ENCODE peak calls at places on chromosomes 6 and 20, in four cellular contexts. One of them, this sample, is unnamed.

GRCh38 chr6:227074-227782 is 65.1 kb upstream of the DUSP22 start:
- DNase-seq in fibroblast of the aortic adventitia: peak; percentile 40
- DNase-seq in Panc1: no peak
- DNase-seq in transverse colon: peak; percentile 29
- DNase-seq in this sample: no peak

GRCh38 chr20:10221022-10221421 is 2.4 kb downstream of the SNAP25 start:
- DNase-seq in fibroblast of the aortic adventitia: no peak
- DNase-seq in Panc1: no peak
- DNase-seq in transverse colon: no peak
- DNase-seq in this sample: no peak

GRCh38 chr6:33609019-33609418 is 12.1 kb upstream of the ITPR3 start:
- DNase-seq in fibroblast of the aortic adventitia: no peak
- DNase-seq in Panc1: no peak
- DNase-seq in transverse colon: no peak
- DNase-seq in this sample: no peak

GRCh38 chr6:105484238-105485161 is 81.6 kb upstream of the PREP start:
- DNase-seq in fibroblast of the aortic adventitia: peak; percentile 73
- DNase-seq in Panc1: peak; percentile 55
- DNase-seq in transverse colon: no peak
- DNase-seq in this sample: peak; percentile 65

GRCh38 chr6:129131282-129131681 is 248.3 kb downstream of the LAMA2 start:
- DNase-seq in fibroblast of the aortic adventitia: peak; percentile 16
- DNase-seq in Panc1: no peak
- DNase-seq in transverse colon: no peak
- DNase-seq in this sample: no peak

GRCh38 chr6:16129623-16130243 is 847 bp downstream of the MYLIP start:
- DNase-seq in fibroblast of the aortic adventitia: peak; percentile 36
- DNase-seq in Panc1: no peak
- DNase-seq in transverse colon: peak; percentile 41
- DNase-seq in this sample: peak; percentile 48

GRCh38 chr6:113857565-113858066 is 471 bp downstream of the MARCKS start:
- DNase-seq in fibroblast of the aortic adventitia: no peak
- DNase-seq in Panc1: no peak
- DNase-seq in transverse colon: peak; percentile 29
- DNase-seq in this sample: no peak

GRCh38 chr6:79821859-79822258 is 125.5 kb downstream of the ELOVL4 start:
- DNase-seq in fibroblast of the aortic adventitia: no peak
- DNase-seq in Panc1: no peak
- DNase-seq in transverse colon: no peak
- DNase-seq in this sample: no peak

GRCh38 chr6:122400121-122400450 is 634 bp downstream of the HSF2 start:
- DNase-seq in fibroblast of the aortic adventitia: peak; percentile 8
- DNase-seq in Panc1: no peak
- DNase-seq in transverse colon: no peak
- DNase-seq in this sample: peak; percentile 50

GRCh38 chr20:38184098-38184497 is 19.0 kb upstream of the TGM2 start:
- DNase-seq in fibroblast of the aortic adventitia: no peak
- DNase-seq in Panc1: no peak
- DNase-seq in transverse colon: no peak
- DNase-seq in this sample: no peak

GRCh38 chr6:164109770-164110140 is 695.2 kb downstream of the QKI start:
- DNase-seq in fibroblast of the aortic adventitia: no peak
- DNase-seq in Panc1: no peak
- DNase-seq in transverse colon: no peak
- DNase-seq in this sample: no peak

GRCh38 chr20:62156592-62157386 is 13.2 kb downstream of the SS18L1 start:
- DNase-seq in fibroblast of the aortic adventitia: peak; percentile 39
- DNase-seq in Panc1: no peak
- DNase-seq in transverse colon: peak; percentile 63
- DNase-seq in this sample: peak; percentile 71

GRCh38 chr6:127475823-127476176 is 16.6 kb upstream of the KIAA0408 start:
- DNase-seq in fibroblast of the aortic adventitia: no peak
- DNase-seq in Panc1: no peak
- DNase-seq in transverse colon: no peak
- DNase-seq in this sample: no peak

GRCh38 chr20:62368629-62369507 is 1.8 kb upstream of the LAMA5 start:
- DNase-seq in fibroblast of the aortic adventitia: peak; percentile 36
- DNase-seq in Panc1: no peak
- DNase-seq in transverse colon: peak; percentile 59
- DNase-seq in this sample: peak; percentile 87

GRCh38 chr6:73516712-73517489 is 3.9 kb downstream of the EEF1A1 start:
- DNase-seq in fibroblast of the aortic adventitia: peak; percentile 49
- DNase-seq in Panc1: no peak
- DNase-seq in transverse colon: no peak
- DNase-seq in this sample: no peak

GRCh38 chr20:16111853-16112412 is 461.3 kb downstream of the KIF16B start:
- DNase-seq in fibroblast of the aortic adventitia: no peak
- DNase-seq in Panc1: no peak
- DNase-seq in transverse colon: no peak
- DNase-seq in this sample: no peak

GRCh38 chr20:21090738-21091120 is 15.4 kb downstream of the LINC00237 start:
- DNase-seq in fibroblast of the aortic adventitia: no peak
- DNase-seq in Panc1: no peak
- DNase-seq in transverse colon: no peak
- DNase-seq in this sample: no peak

GRCh38 chr20:33753763-33754162 is 22.0 kb downstream of the ZNF341 start:
- DNase-seq in fibroblast of the aortic adventitia: no peak
- DNase-seq in Panc1: no peak
- DNase-seq in transverse colon: no peak
- DNase-seq in this sample: no peak

GRCh38 chr6:16731503-16732018 is 29.7 kb downstream of the ATXN1 start:
- DNase-seq in fibroblast of the aortic adventitia: no peak
- DNase-seq in Panc1: no peak
- DNase-seq in transverse colon: no peak
- DNase-seq in this sample: no peak

GRCh38 chr20:62354031-62354808 is 12.9 kb downstream of the LAMA5 start:
- DNase-seq in fibroblast of the aortic adventitia: no peak
- DNase-seq in Panc1: no peak
- DNase-seq in transverse colon: no peak
- DNase-seq in this sample: no peak

GRCh38 chr20:15619816-15620215 is 953.4 kb downstream of the KIF16B start:
- DNase-seq in fibroblast of the aortic adventitia: no peak
- DNase-seq in Panc1: no peak
- DNase-seq in transverse colon: no peak
- DNase-seq in this sample: no peak

GRCh38 chr20:19008497-19008896 is 194.9 kb downstream of the SCP2D1 start:
- DNase-seq in fibroblast of the aortic adventitia: no peak
- DNase-seq in Panc1: no peak
- DNase-seq in transverse colon: no peak
- DNase-seq in this sample: no peak

GRCh38 chr20:1907586-1907985 is 12.4 kb downstream of the SIRPA start:
- DNase-seq in fibroblast of the aortic adventitia: peak; percentile 29
- DNase-seq in Panc1: no peak
- DNase-seq in transverse colon: no peak
- DNase-seq in this sample: peak; percentile 34

GRCh38 chr6:2971420-2972218 is at the start of gene SERPINB6:
- DNase-seq in fibroblast of the aortic adventitia: peak; percentile 90
- DNase-seq in Panc1: no peak
- DNase-seq in transverse colon: peak; percentile 88
- DNase-seq in this sample: peak; percentile 76

GRCh38 chr6:77015350-77015749 is 447.9 kb downstream of the HTR1B start:
- DNase-seq in fibroblast of the aortic adventitia: peak; percentile 44
- DNase-seq in Panc1: no peak
- DNase-seq in transverse colon: no peak
- DNase-seq in this sample: peak; percentile 42

GRCh38 chr6:51934098-51934497 is 153.3 kb downstream of the PKHD1 start:
- DNase-seq in fibroblast of the aortic adventitia: no peak
- DNase-seq in Panc1: no peak
- DNase-seq in transverse colon: no peak
- DNase-seq in this sample: no peak

GRCh38 chr6:41028618-41029486 is 10.2 kb downstream of the UNC5CL start:
- DNase-seq in fibroblast of the aortic adventitia: no peak
- DNase-seq in Panc1: no peak
- DNase-seq in transverse colon: no peak
- DNase-seq in this sample: no peak

GRCh38 chr6:87944541-87944954 is 103.1 kb upstream of the SPACA1 start:
- DNase-seq in fibroblast of the aortic adventitia: peak; percentile 66
- DNase-seq in Panc1: peak; percentile 32
- DNase-seq in transverse colon: peak; percentile 22
- DNase-seq in this sample: peak; percentile 28

GRCh38 chr6:12602951-12603710 is 113.4 kb upstream of the PHACTR1 start:
- DNase-seq in fibroblast of the aortic adventitia: peak; percentile 95
- DNase-seq in Panc1: peak; percentile 45
- DNase-seq in transverse colon: peak; percentile 19
- DNase-seq in this sample: peak; percentile 80

GRCh38 chr6:158498362-158498761 is 61.5 kb upstream of the TMEM181 start:
- DNase-seq in fibroblast of the aortic adventitia: no peak
- DNase-seq in Panc1: no peak
- DNase-seq in transverse colon: no peak
- DNase-seq in this sample: no peak

GRCh38 chr6:158500016-158500735 is 59.7 kb upstream of the TMEM181 start:
- DNase-seq in fibroblast of the aortic adventitia: no peak
- DNase-seq in Panc1: no peak
- DNase-seq in transverse colon: no peak
- DNase-seq in this sample: peak; percentile 77

GRCh38 chr6:158499601-158500000 is 60.3 kb upstream of the TMEM181 start:
- DNase-seq in fibroblast of the aortic adventitia: no peak
- DNase-seq in Panc1: no peak
- DNase-seq in transverse colon: no peak
- DNase-seq in this sample: no peak

GRCh38 chr6:158497620-158498019 is 62.3 kb upstream of the TMEM181 start:
- DNase-seq in fibroblast of the aortic adventitia: no peak
- DNase-seq in Panc1: no peak
- DNase-seq in transverse colon: no peak
- DNase-seq in this sample: no peak

GRCh38 chr6:158496700-158497099 is 63.2 kb upstream of the TMEM181 start:
- DNase-seq in fibroblast of the aortic adventitia: no peak
- DNase-seq in Panc1: no peak
- DNase-seq in transverse colon: no peak
- DNase-seq in this sample: no peak
- TF ChIP-seq CTCF in fibroblast of the aortic adventitia: no peak
- TF ChIP-seq CTCF in Panc1: no peak
- TF ChIP-seq CTCF in transverse colon: no peak
- TF ChIP-seq CTCF in this sample: no peak

GRCh38 chr6:27829453-27830211 is 82.6 kb downstream of the OR2B2 start:
- DNase-seq in fibroblast of the aortic adventitia: no peak
- DNase-seq in Panc1: no peak
- DNase-seq in transverse colon: no peak
- DNase-seq in this sample: no peak
- H3K4me3 ChIP-seq in fibroblast of the aortic adventitia: peak overlapping the region; percentile 32
- H3K4me3 ChIP-seq in Panc1: no peak overlapping the region
- H3K4me3 ChIP-seq in transverse colon: no peak overlapping the region
- H3K4me3 ChIP-seq in this sample: peak overlapping the region; percentile 88

GRCh38 chr6:145815875-145816274 is 1.3 kb upstream of the FBXO30 start:
- DNase-seq in fibroblast of the aortic adventitia: no peak
- DNase-seq in Panc1: no peak
- DNase-seq in transverse colon: no peak
- DNase-seq in this sample: no peak

GRCh38 chr6:145814035-145814500 is 527 bp downstream of the FBXO30 start:
- DNase-seq in fibroblast of the aortic adventitia: no peak
- DNase-seq in Panc1: peak; percentile 65
- DNase-seq in transverse colon: peak; percentile 33
- DNase-seq in this sample: no peak

GRCh38 chr6:145815351-145815772 is 767 bp upstream of the FBXO30 start:
- DNase-seq in fibroblast of the aortic adventitia: no peak
- DNase-seq in Panc1: no peak
- DNase-seq in transverse colon: no peak
- DNase-seq in this sample: peak; percentile 52

GRCh38 chr6:145813285-145814034 is 1.1 kb downstream of the FBXO30 start:
- DNase-seq in fibroblast of the aortic adventitia: peak; percentile 73
- DNase-seq in Panc1: peak; percentile 20
- DNase-seq in transverse colon: no peak
- DNase-seq in this sample: peak; percentile 79

DNA sequence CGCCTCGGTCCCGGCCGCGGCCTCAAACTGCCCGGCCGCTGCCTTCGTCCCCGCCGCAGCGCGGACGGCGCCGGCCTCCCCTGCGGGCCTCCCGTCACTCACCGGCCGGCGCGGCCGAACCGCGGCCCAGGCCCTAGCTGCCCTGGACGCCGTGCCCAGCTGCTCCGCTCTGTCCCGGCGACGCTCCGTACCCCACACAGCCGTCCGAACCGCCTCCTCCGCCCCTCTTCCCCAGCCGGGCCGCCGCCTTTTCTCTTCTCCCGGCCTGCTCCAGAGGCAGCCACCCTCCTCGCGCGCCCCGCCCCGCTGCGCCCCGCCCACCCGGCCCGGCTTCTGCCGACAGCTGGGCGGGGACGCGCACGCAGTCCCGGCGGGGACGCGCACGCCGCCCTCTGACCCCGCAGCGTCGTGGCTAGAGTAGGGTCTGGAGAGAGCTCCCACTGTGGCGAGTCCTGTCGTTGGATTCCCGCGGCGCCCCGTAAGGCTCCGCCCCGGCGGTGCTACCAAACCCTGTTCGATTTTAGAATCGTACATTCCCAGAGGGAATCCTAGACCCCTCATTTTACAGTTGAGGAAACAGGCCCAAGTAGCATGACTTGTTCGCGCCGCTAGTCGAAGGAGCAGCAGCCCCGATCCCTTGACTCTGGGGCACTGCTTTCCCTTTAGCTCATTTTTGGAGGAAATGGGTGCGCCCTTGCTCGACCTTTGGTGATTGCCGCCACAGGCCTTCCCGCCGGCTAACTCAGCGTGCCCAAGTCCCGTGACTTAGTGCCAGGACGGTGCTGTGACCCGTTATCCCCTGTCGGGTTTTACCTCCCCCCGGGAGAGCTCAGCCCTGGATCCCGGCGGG is at the start of gene FBXO30:
- DNase-seq in fibroblast of the aortic adventitia: peak; percentile 80
- DNase-seq in Panc1: peak; percentile 48
- DNase-seq in transverse colon: peak; percentile 89
- DNase-seq in this sample: peak; percentile 91
- TF ChIP-seq CTCF in fibroblast of the aortic adventitia: peak; percentile 25
- TF ChIP-seq CTCF in Panc1: no peak
- TF ChIP-seq CTCF in transverse colon: peak; percentile 40
- TF ChIP-seq CTCF in this sample: no peak

GRCh38 chr6:42453649-42454427 is 2.1 kb upstream of the TRERF1 start:
- DNase-seq in fibroblast of the aortic adventitia: peak; percentile 66
- DNase-seq in Panc1: no peak
- DNase-seq in transverse colon: peak; percentile 66
- DNase-seq in this sample: peak; percentile 37
- H3K4me3 ChIP-seq in fibroblast of the aortic adventitia: peak overlapping the region; percentile 79
- H3K4me3 ChIP-seq in Panc1: peak overlapping the region; percentile 81
- H3K4me3 ChIP-seq in transverse colon: peak overlapping the region; percentile 52
- H3K4me3 ChIP-seq in this sample: peak overlapping the region; percentile 90

GRCh38 chr6:30489081-30490030 is at the start of gene HLA-E:
- DNase-seq in fibroblast of the aortic adventitia: peak; percentile 100
- DNase-seq in Panc1: peak; percentile 92
- DNase-seq in transverse colon: peak; percentile 94
- DNase-seq in this sample: peak; percentile 99
- TF ChIP-seq CTCF in fibroblast of the aortic adventitia: no peak
- TF ChIP-seq CTCF in Panc1: no peak
- TF ChIP-seq CTCF in transverse colon: no peak
- TF ChIP-seq CTCF in this sample: no peak

This sample was measured in foreskin fibroblast.